ENCODE peak calls at places on chromosome 19, in four cellular contexts. One of them, this sample, is unnamed.

GRCh38 chr19:46731007-46731501 is 14.1 kb upstream of the PRKD2 start:
- DNase-seq in activated CD4-positive, alpha-beta T cell treated with anti-CD3 and anti-CD28 coated beads, Interleukin-2, amount 10 ng/mL, durations not matched to agents 7 days and 5 days: no peak
- DNase-seq in DMS153: no peak
- DNase-seq in Jurkat, Clone E6-1: no peak
- DNase-seq in this sample: no peak

GRCh38 chr19:47438793-47439220 is 19.5 kb upstream of the MEIS3 start:
- DNase-seq in activated CD4-positive, alpha-beta T cell treated with anti-CD3 and anti-CD28 coated beads, Interleukin-2, amount 10 ng/mL, durations not matched to agents 7 days and 5 days: no peak
- DNase-seq in DMS153: no peak
- DNase-seq in Jurkat, Clone E6-1: no peak
- DNase-seq in this sample: no peak

GRCh38 chr19:30252214-30252613 is 120.0 kb upstream of the ZNF536 start:
- DNase-seq in activated CD4-positive, alpha-beta T cell treated with anti-CD3 and anti-CD28 coated beads, Interleukin-2, amount 10 ng/mL, durations not matched to agents 7 days and 5 days: no peak
- DNase-seq in DMS153: no peak
- DNase-seq in Jurkat, Clone E6-1: no peak
- DNase-seq in this sample: no peak

GRCh38 chr19:2330632-2331284 is 2.3 kb downstream of the SPPL2B start:
- DNase-seq in activated CD4-positive, alpha-beta T cell treated with anti-CD3 and anti-CD28 coated beads, Interleukin-2, amount 10 ng/mL, durations not matched to agents 7 days and 5 days: no peak
- DNase-seq in DMS153: peak
- DNase-seq in Jurkat, Clone E6-1: no peak
- DNase-seq in this sample: peak

GRCh38 chr19:39144487-39145071 is 19.0 kb downstream of the PAK4 start:
- DNase-seq in activated CD4-positive, alpha-beta T cell treated with anti-CD3 and anti-CD28 coated beads, Interleukin-2, amount 10 ng/mL, durations not matched to agents 7 days and 5 days: no peak
- DNase-seq in DMS153: no peak
- DNase-seq in Jurkat, Clone E6-1: no peak
- DNase-seq in this sample: no peak

GRCh38 chr19:11166281-11167142 is 10.9 kb upstream of the SPC24 start:
- DNase-seq in activated CD4-positive, alpha-beta T cell treated with anti-CD3 and anti-CD28 coated beads, Interleukin-2, amount 10 ng/mL, durations not matched to agents 7 days and 5 days: no peak
- DNase-seq in DMS153: no peak
- DNase-seq in Jurkat, Clone E6-1: no peak
- DNase-seq in this sample: no peak

GRCh38 chr19:5778402-5778801 is 6.1 kb downstream of the PRR22 start:
- DNase-seq in activated CD4-positive, alpha-beta T cell treated with anti-CD3 and anti-CD28 coated beads, Interleukin-2, amount 10 ng/mL, durations not matched to agents 7 days and 5 days: no peak
- DNase-seq in DMS153: no peak
- DNase-seq in Jurkat, Clone E6-1: no peak
- DNase-seq in this sample: no peak

GRCh38 chr19:1959928-1960589 is 19.1 kb downstream of the CSNK1G2 start:
- DNase-seq in activated CD4-positive, alpha-beta T cell treated with anti-CD3 and anti-CD28 coated beads, Interleukin-2, amount 10 ng/mL, durations not matched to agents 7 days and 5 days: no peak
- DNase-seq in DMS153: no peak
- DNase-seq in Jurkat, Clone E6-1: no peak
- DNase-seq in this sample: no peak

GRCh38 chr19:53960187-53960586 is 2.5 kb upstream of the CACNG8 start:
- DNase-seq in activated CD4-positive, alpha-beta T cell treated with anti-CD3 and anti-CD28 coated beads, Interleukin-2, amount 10 ng/mL, durations not matched to agents 7 days and 5 days: no peak
- DNase-seq in DMS153: no peak
- DNase-seq in Jurkat, Clone E6-1: no peak
- DNase-seq in this sample: no peak

GRCh38 chr19:33285441-33285927 is 16.9 kb downstream of the CEBPA start:
- DNase-seq in activated CD4-positive, alpha-beta T cell treated with anti-CD3 and anti-CD28 coated beads, Interleukin-2, amount 10 ng/mL, durations not matched to agents 7 days and 5 days: no peak
- DNase-seq in DMS153: no peak
- DNase-seq in Jurkat, Clone E6-1: no peak
- DNase-seq in this sample: peak

GRCh38 chr19:4640247-4641000 is 1.1 kb downstream of the TNFAIP8L1 start:
- DNase-seq in activated CD4-positive, alpha-beta T cell treated with anti-CD3 and anti-CD28 coated beads, Interleukin-2, amount 10 ng/mL, durations not matched to agents 7 days and 5 days: no peak
- DNase-seq in DMS153: no peak
- DNase-seq in Jurkat, Clone E6-1: no peak
- DNase-seq in this sample: peak

GRCh38 chr19:11028146-11028545 is 61.1 kb upstream of the LDLR start:
- DNase-seq in activated CD4-positive, alpha-beta T cell treated with anti-CD3 and anti-CD28 coated beads, Interleukin-2, amount 10 ng/mL, durations not matched to agents 7 days and 5 days: no peak
- DNase-seq in DMS153: no peak
- DNase-seq in Jurkat, Clone E6-1: no peak
- DNase-seq in this sample: no peak

GRCh38 chr19:46732966-46733692 is 12.7 kb upstream of the FKRP start:
- DNase-seq in activated CD4-positive, alpha-beta T cell treated with anti-CD3 and anti-CD28 coated beads, Interleukin-2, amount 10 ng/mL, durations not matched to agents 7 days and 5 days: no peak
- DNase-seq in DMS153: no peak
- DNase-seq in Jurkat, Clone E6-1: no peak
- DNase-seq in this sample: no peak

GRCh38 chr19:7456964-7457541 is 31.8 kb downstream of the PEX11G start:
- DNase-seq in activated CD4-positive, alpha-beta T cell treated with anti-CD3 and anti-CD28 coated beads, Interleukin-2, amount 10 ng/mL, durations not matched to agents 7 days and 5 days: no peak
- DNase-seq in DMS153: no peak
- DNase-seq in Jurkat, Clone E6-1: no peak
- DNase-seq in this sample: no peak

GRCh38 chr19:48698046-48698445 is 2.3 kb downstream of the FUT2 start:
- DNase-seq in activated CD4-positive, alpha-beta T cell treated with anti-CD3 and anti-CD28 coated beads, Interleukin-2, amount 10 ng/mL, durations not matched to agents 7 days and 5 days: no peak
- DNase-seq in DMS153: no peak
- DNase-seq in Jurkat, Clone E6-1: peak
- DNase-seq in this sample: no peak

GRCh38 chr19:8515317-8515716 is 1.4 kb upstream of the ZNF414 start:
- DNase-seq in activated CD4-positive, alpha-beta T cell treated with anti-CD3 and anti-CD28 coated beads, Interleukin-2, amount 10 ng/mL, durations not matched to agents 7 days and 5 days: peak
- DNase-seq in DMS153: no peak
- DNase-seq in Jurkat, Clone E6-1: peak
- DNase-seq in this sample: no peak

GRCh38 chr19:45834970-45835369 is 19.9 kb upstream of the RSPH6A start:
- DNase-seq in activated CD4-positive, alpha-beta T cell treated with anti-CD3 and anti-CD28 coated beads, Interleukin-2, amount 10 ng/mL, durations not matched to agents 7 days and 5 days: no peak
- DNase-seq in DMS153: no peak
- DNase-seq in Jurkat, Clone E6-1: no peak
- DNase-seq in this sample: no peak